ENCODE peak calls at places on chromosome 3, in nine cellular contexts. U is neural crest cell, Q is GM12865, O is GM06990, J is astrocyte of the spinal cord, W is GM20000, S is AG04450, P is choroid plexus epithelial cell, F is stomach. C is an unnamed sample.

GRCh38 chr3:99503350-99503749 is 135.0 kb upstream of the COL8A1 start:
- DNase-seq in U (no peak), Q (no peak), O (no peak), J (no peak), W (no peak), S (no peak), P (peak), F (no peak), C (no peak)

GRCh38 chr3:13548696-13549512 is at the start of gene FBLN2:
- DNase-seq in U (peak), Q (no peak), O (no peak), J (no peak), W (peak), S (no peak), P (peak), F (peak), C (peak)

GRCh38 chr3:42507252-42507651 is 4.8 kb downstream of the VIPR1 start:
- DNase-seq in U (no peak), Q (no peak), O (no peak), J (no peak), W (no peak), S (no peak), P (no peak), F (peak), C (no peak)

GRCh38 chr3:12371525-12372140 is 82.8 kb downstream of the PPARG start:
- DNase-seq in U (no peak), Q (no peak), O (no peak), J (peak), W (no peak), S (peak), P (peak), F (peak), C (no peak)

GRCh38 chr3:13263770-13264467 is 156.2 kb downstream of the NUP210 start:
- DNase-seq in U (no peak), Q (no peak), O (no peak), J (no peak), W (no peak), S (no peak), P (no peak), F (no peak), C (no peak)

GRCh38 chr3:37487785-37488184 is 313.4 kb upstream of the LRRFIP2 start:
- DNase-seq in U (no peak), Q (no peak), O (no peak), J (no peak), W (no peak), S (no peak), P (no peak), F (no peak), C (no peak)

GRCh38 chr3:134543113-134543512 is 57.3 kb downstream of the CEP63 start:
- DNase-seq in U (no peak), Q (no peak), O (no peak), J (no peak), W (no peak), S (no peak), P (peak), F (no peak), C (no peak)

GRCh38 chr3:186255703-186256331 is 106.2 kb downstream of the DGKG start:
- DNase-seq in U (no peak), Q (peak), O (peak), J (no peak), W (peak), S (no peak), P (no peak), F (peak), C (peak)

GRCh38 chr3:114417265-114417664 is 123.4 kb downstream of the TIGIT start:
- DNase-seq in U (no peak), Q (no peak), O (no peak), J (no peak), W (no peak), S (no peak), P (no peak), F (no peak), C (no peak)

GRCh38 chr3:73086071-73086494 is 24.6 kb downstream of the EBLN2 start:
- DNase-seq in U (peak), Q (peak), O (no peak), J (peak), W (peak), S (peak), P (peak), F (peak), C (peak)

GRCh38 chr3:14297784-14298236 is 104.6 kb upstream of the SLC6A6 start:
- DNase-seq in U (no peak), Q (no peak), O (no peak), J (peak), W (no peak), S (no peak), P (peak), F (no peak), C (no peak)

GRCh38 chr3:105686324-105686897 is 182.4 kb downstream of the CBLB start:
- DNase-seq in U (no peak), Q (peak), O (no peak), J (peak), W (peak), S (peak), P (peak), F (no peak), C (no peak)

GRCh38 chr3:111668912-111669488 is 73.9 kb upstream of the ZBED2 start:
- DNase-seq in U (no peak), Q (peak), O (no peak), J (peak), W (peak), S (peak), P (peak), F (no peak), C (no peak)

GRCh38 chr3:38549082-38549481 is 52.9 kb downstream of the EXOG start:
- DNase-seq in U (no peak), Q (no peak), O (no peak), J (no peak), W (no peak), S (no peak), P (no peak), F (no peak), C (no peak)

GRCh38 chr3:168996622-168997021 is 666.9 kb downstream of the MECOM start:
- DNase-seq in U (no peak), Q (peak), O (no peak), J (no peak), W (no peak), S (no peak), P (peak), F (no peak), C (no peak)

GRCh38 chr3:6921041-6921440 is 60.1 kb downstream of the GRM7 start:
- DNase-seq in U (no peak), Q (no peak), O (no peak), J (peak), W (no peak), S (no peak), P (peak), F (peak), C (no peak)

GRCh38 chr3:173267716-173268115 is 126.7 kb upstream of the SPATA16 start:
- DNase-seq in U (no peak), Q (no peak), O (no peak), J (no peak), W (no peak), S (no peak), P (no peak), F (no peak), C (no peak)

GRCh38 chr3:72011495-72011894 is 226.5 kb upstream of the PROK2 start:
- DNase-seq in U (no peak), Q (no peak), O (no peak), J (peak), W (no peak), S (no peak), P (peak), F (no peak), C (no peak)

GRCh38 chr3:181052256-181052655 is 62.7 kb upstream of the DNAJC19 start:
- DNase-seq in U (no peak), Q (no peak), O (no peak), J (peak), W (no peak), S (no peak), P (peak), F (no peak), C (no peak)

GRCh38 chr3:37024820-37025405 is 31.6 kb downstream of the MLH1 start:
- DNase-seq in U (no peak), Q (peak), O (no peak), J (no peak), W (no peak), S (no peak), P (no peak), F (no peak), C (no peak)

GRCh38 chr3:95705786-95706418 is 1108.5 kb upstream of the EPHA6 start:
- DNase-seq in U (no peak), Q (peak), O (no peak), J (no peak), W (peak), S (no peak), P (no peak), F (no peak), C (no peak)

GRCh38 chr3:155496206-155496605 is 202.7 kb upstream of the STRIT1 start:
- DNase-seq in U (no peak), Q (no peak), O (no peak), J (no peak), W (no peak), S (no peak), P (no peak), F (no peak), C (no peak)

GRCh38 chr3:155497930-155498647 is 204.6 kb upstream of the STRIT1 start:
- DNase-seq in U (no peak), Q (no peak), O (no peak), J (peak), W (no peak), S (no peak), P (peak), F (no peak), C (no peak)

GRCh38 chr3:155495387-155495786 is 201.9 kb upstream of the STRIT1 start:
- DNase-seq in U (no peak), Q (peak), O (no peak), J (peak), W (no peak), S (no peak), P (no peak), F (no peak), C (no peak)

GRCh38 chr3:155504682-155505081 is 211.2 kb upstream of the STRIT1 start:
- DNase-seq in U (no peak), Q (no peak), O (no peak), J (no peak), W (no peak), S (no peak), P (no peak), F (peak), C (no peak)

DNA sequence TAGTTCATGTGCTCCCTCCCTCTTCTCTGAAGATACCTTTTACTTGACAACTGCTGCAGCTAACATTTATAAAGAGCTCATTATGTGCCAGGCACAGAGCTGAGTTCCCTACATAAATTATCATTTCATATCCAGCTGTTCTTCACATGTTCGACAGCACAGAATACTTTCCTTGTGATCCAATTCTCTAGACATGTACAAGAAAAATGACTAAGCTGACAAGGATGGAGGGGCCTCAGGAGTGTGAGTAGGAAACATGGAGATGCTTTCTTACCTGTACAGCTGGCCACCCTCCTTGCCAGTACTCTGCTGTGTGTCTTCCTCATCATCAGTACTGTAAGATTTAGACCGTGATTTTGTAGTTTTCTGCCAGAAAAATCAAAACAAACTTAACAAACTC is 206.9 kb upstream of the STRIT1 start:
- DNase-seq in U (no peak), Q (no peak), O (no peak), J (no peak), W (no peak), S (no peak), P (no peak), F (no peak), C (no peak)
- TF ChIP-seq CTCF in U (no peak), Q (no peak), O (no peak), J (no peak), W (no peak), S (no peak), P (no peak), F (no peak), C (no peak)

GRCh38 chr3:141105828-141106628 is 54.9 kb downstream of the SPSB4 start:
- DNase-seq in U (peak), Q (peak), O (no peak), J (peak), W (peak), S (peak), P (peak), F (peak), C (peak)
- TF ChIP-seq CTCF in U (peak), Q (peak), O (peak), J (peak), W (peak), S (peak), P (peak), F (peak), C (peak)

GRCh38 chr3:141305436-141305835 is 62.9 kb upstream of the ZBTB38 start:
- DNase-seq in U (no peak), Q (peak), O (no peak), J (peak), W (no peak), S (no peak), P (peak), F (no peak), C (no peak)
- TF ChIP-seq CTCF in U (peak), Q (no peak), O (no peak), J (peak), W (no peak), S (peak), P (peak), F (no peak), C (no peak)

DNA sequence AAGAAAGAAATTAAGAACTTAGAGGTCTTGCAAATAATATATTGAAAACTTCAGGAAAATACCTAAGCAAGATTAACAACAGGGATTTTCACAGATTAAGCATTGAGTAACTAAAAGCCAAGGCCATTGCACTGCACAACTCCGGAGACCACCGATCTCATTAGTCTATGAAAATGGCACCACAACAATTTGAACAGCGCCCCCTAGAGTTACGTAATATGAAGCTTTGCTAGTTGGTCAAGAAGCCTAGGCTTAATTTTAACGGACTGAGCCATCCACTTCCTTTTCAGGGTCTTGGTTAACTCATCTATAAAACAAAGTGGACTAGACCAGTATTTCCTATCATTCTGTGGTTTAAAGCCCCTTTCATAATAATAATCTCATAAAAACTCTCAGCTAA is 24.8 kb downstream of the TMEM212 start:
- DNase-seq in U (no peak), Q (peak), O (no peak), J (no peak), W (no peak), S (no peak), P (no peak), F (no peak), C (no peak)
- TF ChIP-seq CTCF in U (peak), Q (peak), O (peak), J (peak), W (peak), S (peak), P (peak), F (no peak), C (peak)

GRCh38 chr3:106729481-106729880 is 647.8 kb upstream of the CCDC54 start:
- DNase-seq in U (no peak), Q (no peak), O (no peak), J (no peak), W (no peak), S (no peak), P (no peak), F (no peak), C (no peak)

GRCh38 chr3:106731230-106731629 is 646.0 kb upstream of the CCDC54 start:
- DNase-seq in U (no peak), Q (no peak), O (no peak), J (no peak), W (no peak), S (no peak), P (no peak), F (no peak), C (no peak)

GRCh38 chr3:106740116-106740515 is 637.1 kb upstream of the CCDC54 start:
- DNase-seq in U (no peak), Q (no peak), O (no peak), J (no peak), W (no peak), S (no peak), P (peak), F (no peak), C (no peak)

DNA sequence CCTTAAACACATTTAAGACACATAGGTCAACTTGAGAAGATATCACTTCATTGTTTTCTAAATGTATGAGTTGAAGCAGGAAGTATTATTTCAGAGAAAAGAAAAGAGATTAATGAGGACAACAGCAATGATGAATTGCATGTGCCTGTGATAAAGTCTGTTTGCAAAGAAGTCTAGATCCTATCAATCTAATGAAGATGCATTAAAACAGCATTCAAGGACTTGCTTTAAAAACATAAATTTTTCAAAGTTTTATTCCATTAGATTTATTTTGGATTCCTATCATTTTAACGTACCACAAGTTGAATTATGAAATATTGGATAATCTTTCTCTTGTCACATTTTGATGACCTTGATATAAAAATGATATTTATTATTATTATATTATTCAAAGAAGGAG is 642.5 kb upstream of the CCDC54 start:
- DNase-seq in U (no peak), Q (no peak), O (no peak), J (no peak), W (no peak), S (no peak), P (no peak), F (no peak), C (no peak)
- TF ChIP-seq CTCF in U (no peak), Q (no peak), O (no peak), J (no peak), W (no peak), S (no peak), P (no peak), F (no peak), C (no peak)

GRCh38 chr3:51106242-51106876 is 278.7 kb upstream of the MANF start:
- DNase-seq in U (no peak), Q (no peak), O (no peak), J (no peak), W (no peak), S (no peak), P (no peak), F (no peak), C (no peak)

GRCh38 chr3:51099794-51100542 is 285.1 kb upstream of the MANF start:
- DNase-seq in U (peak), Q (peak), O (no peak), J (peak), W (peak), S (peak), P (peak), F (peak), C (peak)

DNA sequence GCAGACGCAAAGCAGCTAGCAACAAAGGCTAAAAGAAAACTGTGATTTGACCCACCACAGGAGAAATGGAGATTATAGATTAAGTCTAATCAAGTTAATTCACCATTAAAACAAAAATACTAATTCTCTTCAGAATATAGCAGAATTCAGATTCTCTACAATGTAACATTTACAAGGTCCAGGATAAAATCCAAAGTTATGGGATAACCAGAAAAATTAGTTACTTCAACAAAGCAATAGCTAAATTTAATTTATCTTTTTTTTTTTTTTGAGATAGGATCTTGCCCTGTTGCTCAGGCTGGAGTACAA is 284.6 kb upstream of the MANF start:
- DNase-seq in U (no peak), Q (no peak), O (no peak), J (no peak), W (no peak), S (no peak), P (no peak), F (no peak), C (no peak)
- TF ChIP-seq CTCF in U (no peak), Q (no peak), O (no peak), J (no peak), W (no peak), S (no peak), P (no peak), F (no peak), C (no peak)

DNA sequence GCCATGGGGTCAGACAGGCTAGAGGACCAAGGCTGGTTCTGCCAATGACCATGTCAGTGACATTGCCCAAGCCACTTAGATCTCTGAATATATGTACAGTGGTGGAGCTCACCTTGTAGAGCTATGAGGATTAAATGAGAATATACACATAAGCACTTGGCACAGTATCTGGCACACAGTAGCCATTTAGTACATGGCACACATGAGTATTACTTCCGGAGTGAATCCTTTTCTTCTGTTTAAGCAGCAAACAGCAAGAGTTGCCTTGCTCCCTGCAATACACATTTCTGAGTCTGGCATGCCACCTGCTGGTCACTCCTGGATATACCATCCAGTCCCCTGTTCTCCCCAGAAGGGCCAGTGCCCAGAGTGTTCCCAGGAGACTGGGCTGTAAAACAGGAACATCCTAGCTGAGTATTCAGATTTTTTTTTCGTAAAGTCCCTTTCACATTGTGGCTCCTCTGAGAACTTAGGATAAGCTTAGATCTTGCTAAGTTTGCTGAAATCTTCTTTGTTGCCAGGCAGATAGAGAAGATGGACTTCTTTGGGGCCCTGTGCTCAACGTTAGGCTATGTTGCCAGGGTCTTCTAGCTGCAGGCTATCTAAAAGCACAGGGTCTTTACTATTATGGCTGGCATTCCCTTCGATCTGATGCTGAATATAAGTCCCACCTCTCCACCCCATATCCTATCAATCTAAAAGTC is 203.4 kb downstream of the ADAMTS9 start:
- DNase-seq in U (peak), Q (peak), O (peak), J (peak), W (peak), S (peak), P (peak), F (peak), C (peak)
- TF ChIP-seq CTCF in U (peak), Q (peak), O (peak), J (peak), W (peak), S (peak), P (peak), F (peak), C (peak)

GRCh38 chr3:138461696-138462295 is 27.4 kb downstream of the ESYT3 start:
- DNase-seq in U (no peak), Q (no peak), O (no peak), J (no peak), W (no peak), S (no peak), P (no peak), F (no peak), C (no peak)
- TF ChIP-seq CTCF in U (no peak), Q (no peak), O (no peak), J (no peak), W (no peak), S (no peak), P (no peak), F (no peak), C (no peak)